ENCODE peak calls at places on chromosomes 12 and 14, in nine cellular contexts. M is HepG2, J is HCT116, G is A549, U is GM12878, A is K562, R is endothelial cell of umbilical vein, P is SK-N-SH, I is H1. K is an unnamed sample.
A peak's percentile ranks its signal among the peaks of the same experiment; 100 is the strongest.

GRCh38 chr14:90349729-90350128 is 18.0 kb upstream of the NRDE2 start:
- DNase-seq in U (no peak), M (no peak), A (no peak), I (no peak), R (no peak), P (no peak), G (no peak), J (no peak), K (no peak)

GRCh38 chr14:22500954-22501353 is 88.1 kb downstream of the DAD1 start:
- DNase-seq in P (no peak), U (no peak), A (no peak), J (no peak), R (no peak), I (no peak), G (no peak), M (no peak), K (no peak)

GRCh38 chr12:59431266-59431665 is 164.6 kb upstream of the SLC16A7 start:
- DNase-seq in P (no peak), I (no peak), J (no peak), G (no peak), M (no peak), R (peak; percentile 11), A (no peak), U (no peak), K (peak; percentile 5)

GRCh38 chr14:74620497-74620921 is 8.5 kb upstream of the LTBP2 start:
- DNase-seq in M (peak; percentile 72), G (peak; percentile 71), J (peak; percentile 90), U (no peak), A (peak; percentile 59), R (peak; percentile 97), P (no peak), I (no peak), K (peak; percentile 91)

GRCh38 chr12:99706736-99707473 is 59.4 kb downstream of the GARIN6 start:
- DNase-seq in J (no peak), R (no peak), I (no peak), M (no peak), P (no peak), U (no peak), A (no peak), G (no peak), K (no peak)

GRCh38 chr14:26175659-26176058 is 422.2 kb downstream of the NOVA1 start:
- DNase-seq in I (no peak), U (no peak), G (no peak), R (no peak), J (no peak), A (no peak), M (no peak), P (no peak), K (no peak)

GRCh38 chr12:1880876-1881275 is 37.6 kb downstream of the CACNA2D4 start:
- DNase-seq in I (peak; percentile 20), P (peak; percentile 2), G (no peak), A (no peak), M (no peak), J (no peak), U (no peak), R (no peak), K (no peak)

GRCh38 chr12:80946591-80946990 is 8.9 kb upstream of the LIN7A start:
- DNase-seq in A (no peak), R (peak; percentile 5), I (no peak), U (no peak), M (no peak), G (no peak), J (no peak), P (no peak), K (no peak)

GRCh38 chr12:31876568-31877424 is 82.4 kb upstream of the RESF1 start:
- DNase-seq in M (no peak), G (no peak), A (no peak), P (no peak), R (no peak), J (no peak), U (no peak), I (no peak), K (peak; percentile 68)

GRCh38 chr14:52951730-52952481 is 1.1 kb upstream of the FERMT2 start:
- DNase-seq in I (no peak), G (peak; percentile 85), P (peak; percentile 68), A (peak; percentile 27), U (no peak), M (peak; percentile 73), R (peak; percentile 75), J (peak; percentile 61), K (peak; percentile 15)

GRCh38 chr12:53868516-53868986 is 70.1 kb upstream of the HOXC13 start:
- DNase-seq in J (no peak), A (no peak), R (no peak), I (no peak), M (no peak), G (peak; percentile 90), U (no peak), P (no peak), K (no peak)

GRCh38 chr14:99120147-99121026 is 151.6 kb downstream of the BCL11B start:
- DNase-seq in I (peak; percentile 40), P (no peak), A (no peak), J (no peak), M (no peak), R (no peak), U (no peak), G (no peak), K (no peak)

GRCh38 chr12:121800694-121801600 is 2.9 kb upstream of the SETD1B start:
- DNase-seq in R (peak; percentile 53), I (no peak), G (peak; percentile 80), M (no peak), U (no peak), J (no peak), P (peak; percentile 62), A (peak; percentile 83), K (peak; percentile 90)

GRCh38 chr14:54669759-54670630 is 103.1 kb downstream of the SAMD4A start:
- DNase-seq in M (no peak), U (no peak), G (no peak), P (no peak), J (no peak), R (no peak), A (no peak), I (no peak), K (no peak)

DNA sequence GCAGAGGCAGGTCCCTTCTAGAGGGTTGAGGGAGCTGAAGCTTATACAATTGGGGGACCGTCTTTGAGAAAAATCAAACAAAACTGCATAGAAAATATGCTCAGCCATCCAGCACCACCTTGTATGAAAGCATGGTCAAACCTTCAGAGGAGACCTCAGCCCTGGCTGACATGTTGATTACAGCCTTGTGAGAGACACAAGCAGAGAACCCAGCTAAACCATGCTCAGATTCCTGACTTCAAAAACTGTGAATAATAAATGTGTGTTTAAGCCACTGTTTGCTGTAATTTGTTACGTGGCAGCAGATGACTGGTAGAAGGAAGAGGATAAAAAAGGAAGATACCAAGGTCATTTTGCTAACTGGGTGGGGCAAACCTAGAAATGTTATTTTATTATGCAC is 115.7 kb downstream of the NUAK1 start:
- DNase-seq in P (no peak), R (no peak), G (peak; percentile 22), I (no peak), U (no peak), M (no peak), A (no peak), J (no peak), K (no peak)
- TF ChIP-seq MAX in P (no peak), R (no peak), G (peak; percentile 10), I (no peak), U (no peak), M (no peak), A (no peak), J (no peak), K (no peak)

GRCh38 chr12:130956456-130957303 is 3.0 kb downstream of the ADGRD1 start:
- DNase-seq in R (no peak), I (no peak), U (no peak), M (no peak), J (no peak), A (no peak), P (no peak), G (no peak), K (no peak)
- H3K4me3 ChIP-seq in R (no peak overlapping the region), I (no peak overlapping the region), U (no peak overlapping the region), M (no peak overlapping the region), J (no peak overlapping the region), A (no peak overlapping the region), P (no peak overlapping the region), G (no peak overlapping the region), K (no peak overlapping the region)

DNA sequence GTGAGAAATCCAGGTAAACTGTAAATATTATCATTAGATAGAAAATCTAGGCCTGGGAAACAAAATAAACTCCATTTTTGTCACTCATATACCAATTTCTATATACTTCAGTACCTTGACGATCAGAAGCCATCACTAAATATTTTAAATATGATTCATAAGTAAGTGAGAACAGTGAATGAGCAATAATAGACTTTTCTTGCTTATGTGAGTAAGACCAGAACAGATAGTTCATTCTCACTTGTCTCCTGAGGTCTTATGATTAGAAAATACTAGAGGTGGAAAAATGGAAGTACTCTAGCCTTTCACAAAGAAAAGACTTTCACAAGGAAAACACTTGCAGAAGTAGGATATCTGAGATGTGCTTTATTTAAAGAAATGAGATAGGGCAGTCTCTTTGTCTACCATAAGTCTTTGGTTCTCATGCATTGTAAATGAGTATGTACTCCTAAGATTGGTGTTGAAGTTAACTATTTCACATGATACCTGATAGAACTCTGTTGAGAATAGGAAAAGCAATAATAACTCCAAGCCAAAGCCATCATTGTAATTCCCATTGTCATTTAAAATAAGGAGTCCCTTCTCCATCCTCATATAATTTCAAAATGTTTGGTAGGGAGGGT is 10.1 kb upstream of the SMCO3 start:
- DNase-seq in I (no peak), G (no peak), U (no peak), A (no peak), J (no peak), R (no peak), M (no peak), P (no peak), K (no peak)
- TF ChIP-seq MAX in I (no peak), G (no peak), U (no peak), A (no peak), J (no peak), R (no peak), M (no peak), P (no peak), K (no peak)

GRCh38 chr12:110466791-110467190 is 1.3 kb downstream of the GPN3 start:
- DNase-seq in A (no peak), U (no peak), J (no peak), M (no peak), P (no peak), R (no peak), I (no peak), G (no peak), K (peak; percentile 30)
- H3K4me3 ChIP-seq in A (peak overlapping the region; percentile 59), U (peak overlapping the region; percentile 25), J (peak overlapping the region; percentile 86), M (peak overlapping the region; percentile 92), P (peak overlapping the region; percentile 78), R (no peak overlapping the region), I (no peak overlapping the region), G (peak overlapping the region; percentile 71), K (peak overlapping the region; percentile 79)

K was measured in NB4.